ENCODE peak calls at places on chromosomes 2 and 18, in five cellular contexts. N is neural progenitor cell; Y is SK-N-SH; Z is CD8-positive, alpha-beta memory T cell; M is cardiac muscle cell. W is an unnamed sample.
A peak's percentile ranks its signal among the peaks of the same experiment; 100 is the strongest.

GRCh38 chr2:60292242-60292641 is 261.2 kb downstream of the BCL11A start:
- DNase-seq in M (no peak), N (no peak), Z (no peak), Y (no peak), W (no peak)

GRCh38 chr2:181742908-181743722 is 62.8 kb upstream of the NEUROD1 start:
- DNase-seq in M (peak; percentile 54), N (peak; percentile 50), Z (no peak), Y (peak; percentile 35), W (no peak)

GRCh38 chr18:62249478-62250097 is 62.5 kb downstream of the RELCH start:
- DNase-seq in N (peak; percentile 80), Y (peak; percentile 32), Z (peak; percentile 47), M (peak; percentile 80), W (peak; percentile 37)

GRCh38 chr2:63776382-63776781 is 65.3 kb upstream of the UGP2 start:
- DNase-seq in N (no peak), Z (no peak), Y (no peak), M (no peak), W (no peak)

GRCh38 chr18:34978953-34979608 is 62.1 kb upstream of the MAPRE2 start:
- DNase-seq in Y (peak; percentile 51), Z (peak; percentile 34), M (peak; percentile 52), N (peak; percentile 47), W (no peak)

GRCh38 chr18:70036771-70037452 is 89.2 kb upstream of the CD226 start:
- DNase-seq in N (no peak), Z (no peak), Y (no peak), M (no peak), W (no peak)

GRCh38 chr2:161004379-161004778 is 155.8 kb upstream of the TANK start:
- DNase-seq in Z (no peak), Y (peak; percentile 28), M (no peak), N (no peak), W (no peak)

GRCh38 chr2:47079515-47080412 is 75.3 kb downstream of the STPG4 start:
- DNase-seq in N (no peak), Y (peak; percentile 66), Z (no peak), M (no peak), W (no peak)

GRCh38 chr2:10164611-10165010 is 42.1 kb downstream of the RRM2 start:
- DNase-seq in Y (peak; percentile 32), Z (no peak), N (no peak), M (no peak), W (no peak)

GRCh38 chr2:181954538-181954883 is 31.1 kb upstream of the PPP1R1C start:
- DNase-seq in Z (no peak), Y (no peak), M (no peak), N (no peak), W (no peak)

GRCh38 chr2:96540136-96540535 is 3.6 kb downstream of the ARID5A start:
- DNase-seq in N (no peak), Y (peak; percentile 32), M (no peak), Z (no peak), W (no peak)

GRCh38 chr2:98027955-98028593 is 32.3 kb upstream of the TMEM131 start:
- DNase-seq in M (no peak), Z (no peak), N (peak; percentile 79), Y (no peak), W (no peak)

GRCh38 chr2:53859354-53860159 is at the start of gene GPR75:
- DNase-seq in Z (no peak), M (peak; percentile 32), N (peak; percentile 15), Y (peak; percentile 27), W (no peak)

GRCh38 chr2:181892795-181893435 is 1.4 kb downstream of the ITPRID2 start:
- DNase-seq in Z (no peak), N (no peak), M (no peak), Y (no peak), W (no peak)

GRCh38 chr2:196442211-196442610 is 197.3 kb upstream of the CCDC150 start:
- DNase-seq in M (no peak), Z (no peak), N (no peak), Y (no peak), W (no peak)

GRCh38 chr2:8481463-8482009 is 200.3 kb upstream of the ID2 start:
- DNase-seq in Z (no peak), N (no peak), Y (no peak), M (no peak), W (no peak)

GRCh38 chr2:185618630-185619029 is 120.0 kb upstream of the FSIP2 start:
- DNase-seq in M (peak; percentile 14), N (peak; percentile 23), Y (no peak), Z (no peak), W (no peak)

GRCh38 chr2:222049946-222050345 is 248.9 kb downstream of the PAX3 start:
- DNase-seq in N (no peak), Z (no peak), M (no peak), Y (no peak), W (no peak)

GRCh38 chr2:159086874-159087273 is 118.4 kb downstream of the TANC1 start:
- DNase-seq in N (no peak), Z (no peak), Y (no peak), M (no peak), W (no peak)

GRCh38 chr18:47724186-47724975 is 206.1 kb downstream of the SMAD2 start:
- DNase-seq in M (peak; percentile 63), Z (no peak), Y (no peak), N (peak; percentile 53), W (no peak)

GRCh38 chr2:17319090-17319489 is 199.2 kb downstream of the RAD51AP2 start:
- DNase-seq in N (no peak), Y (no peak), M (no peak), Z (no peak), W (no peak)

GRCh38 chr2:218879881-218880748 is 537 bp upstream of the WNT10A start:
- DNase-seq in N (no peak), Z (peak; percentile 88), Y (peak; percentile 74), M (no peak), W (peak; percentile 86)

GRCh38 chr2:110773470-110773921 is 41.1 kb downstream of the ACOXL start:
- DNase-seq in N (no peak), M (no peak), Z (no peak), Y (no peak), W (no peak)

GRCh38 chr2:144890828-144891227 is 370.9 kb upstream of the ZEB2 start:
- DNase-seq in M (peak; percentile 13), Y (peak; percentile 11), N (no peak), Z (no peak), W (no peak)

GRCh38 chr2:128441341-128442052 is 122.8 kb upstream of the HS6ST1 start:
- DNase-seq in Z (no peak), N (no peak), Y (no peak), M (no peak), W (no peak)

GRCh38 chr2:53289309-53290006 is 478.1 kb upstream of the CHAC2 start:
- DNase-seq in N (no peak), M (no peak), Z (no peak), Y (no peak), W (no peak)

DNA sequence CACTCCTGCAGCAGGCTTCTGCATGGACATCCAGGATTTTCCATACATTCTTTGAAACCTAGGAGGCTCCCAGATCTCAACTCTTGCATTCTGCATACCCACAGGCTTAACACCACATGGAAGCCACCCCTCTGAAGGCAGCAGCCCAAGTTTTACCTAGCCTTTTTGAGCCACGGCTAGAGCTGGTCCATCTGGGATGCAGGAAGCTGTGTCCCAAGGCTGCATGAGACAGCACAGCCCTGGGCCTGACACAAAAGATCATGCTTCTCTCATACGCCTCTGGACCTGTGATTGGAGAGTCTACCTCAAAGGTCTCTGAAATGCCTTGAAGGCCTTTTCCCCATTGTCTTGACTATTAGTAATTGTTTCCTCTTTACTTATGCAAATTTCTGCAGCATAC is 53.6 kb upstream of the RPRM start:
- DNase-seq in N (no peak), Z (no peak), Y (no peak), M (no peak), W (no peak)
- H3K9me3 ChIP-seq in N (no peaks in the 10 kb centered on the region), Z (no peaks in the 10 kb centered on the region), Y (no peaks in the 10 kb centered on the region), M (no peaks in the 10 kb centered on the region), W (no peaks in the 10 kb centered on the region)

GRCh38 chr2:124995185-124995912 is 970.3 kb downstream of the CNTNAP5 start:
- DNase-seq in Y (no peak), N (no peak), Z (no peak), M (no peak), W (no peak)

GRCh38 chr2:124993809-124994208 is 968.7 kb downstream of the CNTNAP5 start:
- DNase-seq in Z (no peak), M (no peak), Y (no peak), N (no peak), W (no peak)

GRCh38 chr2:124996406-124996805 is 971.3 kb downstream of the CNTNAP5 start:
- DNase-seq in Y (no peak), Z (no peak), N (no peak), M (no peak), W (no peak)
- H3K9me3 ChIP-seq in Y (no peaks in the 10 kb centered on the region), Z (no peaks in the 10 kb centered on the region), N (no peaks in the 10 kb centered on the region), M (no peaks in the 10 kb centered on the region), W (no peaks in the 10 kb centered on the region)

GRCh38 chr2:16105178-16105663 is 164.9 kb downstream of the MYCN start:
- DNase-seq in N (peak; percentile 66), Z (no peak), M (peak; percentile 13), Y (no peak), W (no peak)

GRCh38 chr2:16102976-16103380 is 162.6 kb downstream of the MYCN start:
- DNase-seq in Y (no peak), M (peak; percentile 28), Z (no peak), N (no peak), W (no peak)

GRCh38 chr2:16103614-16104344 is 163.4 kb downstream of the MYCN start:
- DNase-seq in Z (no peak), Y (no peak), N (no peak), M (no peak), W (no peak)

GRCh38 chr2:16105664-16106281 is 165.4 kb downstream of the MYCN start:
- DNase-seq in Z (no peak), M (peak; percentile 20), Y (no peak), N (peak; percentile 84), W (no peak)

DNA sequence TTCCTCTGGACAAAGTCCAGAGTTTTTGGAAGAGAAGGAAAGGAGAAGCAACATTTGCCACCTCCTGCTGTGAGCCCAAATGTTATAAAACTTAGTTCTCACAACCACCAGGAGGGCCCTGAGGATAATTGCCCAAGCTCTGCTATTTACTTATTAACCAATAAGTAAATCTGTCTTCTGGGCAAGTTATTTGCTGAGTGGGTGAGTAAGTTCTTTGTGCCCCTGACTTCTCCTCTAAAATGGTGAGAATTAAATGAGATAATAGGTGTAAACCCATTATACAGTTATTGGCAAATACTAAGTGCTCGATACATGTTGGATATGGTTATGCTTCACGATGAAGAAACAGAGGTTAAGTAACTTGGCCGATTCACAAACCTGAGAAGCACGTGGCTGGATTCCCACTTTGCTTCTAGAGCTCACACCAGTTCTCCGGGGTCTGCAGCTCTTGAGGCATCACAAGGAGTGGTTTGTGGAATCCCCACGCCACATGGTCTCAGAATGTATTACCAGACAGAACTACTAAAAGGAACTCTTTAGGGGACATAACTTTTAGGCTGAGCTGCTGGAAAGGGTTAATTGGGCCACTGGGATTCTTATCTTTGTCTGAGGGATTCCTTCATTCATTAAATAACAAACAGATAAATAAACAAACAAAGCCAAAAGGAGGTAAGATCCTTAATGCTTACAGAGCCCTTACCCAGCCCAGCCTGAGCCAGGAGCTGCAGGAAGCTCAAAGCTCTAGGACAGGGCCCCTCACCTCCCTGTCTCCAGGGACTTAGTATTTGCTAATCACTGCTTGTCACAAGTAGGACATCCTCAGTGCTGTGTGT is 164.2 kb downstream of the MYCN start:
- DNase-seq in M (no peak), Y (no peak), Z (no peak), N (peak; percentile 45), W (no peak)
- H3K9me3 ChIP-seq in M (no peaks in the 10 kb centered on the region), Y (no peaks in the 10 kb centered on the region), Z (no peaks in the 10 kb centered on the region), N (peaks cover 5% of the 10 kb centered on the region), W (no peaks in the 10 kb centered on the region)

GRCh38 chr2:2892378-2892777 is 485.2 kb downstream of the EIPR1 start:
- DNase-seq in M (no peak), Y (no peak), N (no peak), Z (no peak), W (no peak)
- H3K9me3 ChIP-seq in M (no peaks in the 10 kb centered on the region), Y (no peaks in the 10 kb centered on the region), N (no peaks in the 10 kb centered on the region), Z (no peaks in the 10 kb centered on the region), W (no peaks in the 10 kb centered on the region)

GRCh38 chr2:150125708-150126107 is 361.8 kb downstream of the RND3 start:
- DNase-seq in Z (no peak), M (no peak), Y (no peak), N (peak; percentile 35), W (no peak)
- H3K9me3 ChIP-seq in Z (no peaks in the 10 kb centered on the region), M (no peaks in the 10 kb centered on the region), Y (no peaks in the 10 kb centered on the region), N (no peaks in the 10 kb centered on the region), W (no peaks in the 10 kb centered on the region)